ENCODE peak calls at places on chromosomes 11 and 22, in four cellular contexts. N is left ventricle myocardium inferior; O is stimulated activated naive CD4-positive, alpha-beta T cell; R is activated CD4-positive, alpha-beta T cell treated with anti-CD3 and anti-CD28 coated beads, Interleukin-2, amount 10 ng/mL, durations not matched to agents 7 days and 5 days. P is an unnamed sample.
A peak's percentile ranks its signal among the peaks of the same experiment; 100 is the strongest.

GRCh38 chr11:126839496-126839895 is 161.1 kb downstream of the KIRREL3 start:
- DNase-seq in O (no peak), R (no peak), N (no peak), P (no peak)

GRCh38 chr22:41285441-41285819 is 557 bp downstream of the RANGAP1 start:
- DNase-seq in O (peak; percentile 72), R (peak; percentile 78), N (peak; percentile 25), P (peak; percentile 86)

GRCh38 chr22:44455151-44455962 is 42.7 kb downstream of the RTL6 start:
- DNase-seq in O (peak; percentile 29), R (peak; percentile 65), N (no peak), P (peak; percentile 56)

GRCh38 chr11:117668291-117668690 is 128.7 kb downstream of the DSCAML1 start:
- DNase-seq in O (no peak), N (no peak), R (no peak), P (no peak)

GRCh38 chr11:126127284-126127845 is 64.7 kb upstream of the CDON start:
- DNase-seq in R (no peak), N (no peak), O (no peak), P (no peak)

GRCh38 chr11:65414776-65415498 is 7.7 kb upstream of the NEAT1 start:
- DNase-seq in R (no peak), N (peak; percentile 9), O (no peak), P (no peak)

GRCh38 chr11:133082851-133083488 is 449.3 kb downstream of the OPCML start:
- DNase-seq in O (peak; percentile 8), N (peak; percentile 48), R (peak; percentile 59), P (peak; percentile 25)

GRCh38 chr11:129639300-129639699 is 176.3 kb upstream of the TMEM45B start:
- DNase-seq in N (no peak), O (no peak), R (no peak), P (no peak)

GRCh38 chr11:10026514-10026913 is 267.5 kb downstream of the SBF2 start:
- DNase-seq in O (no peak), R (no peak), N (no peak), P (no peak)

GRCh38 chr22:27534720-27535125 is 266.8 kb downstream of the MN1 start:
- DNase-seq in R (no peak), N (no peak), O (no peak), P (no peak)

GRCh38 chr11:8234425-8234821 is 29.3 kb downstream of the LMO1 start:
- DNase-seq in O (no peak), R (no peak), N (no peak), P (no peak)

GRCh38 chr11:86800076-86800955 is at the start of gene PRSS23:
- DNase-seq in R (peak; percentile 27), N (peak; percentile 66), O (no peak), P (no peak)

GRCh38 chr22:40534379-40535188 is 101.9 kb downstream of the MRTFA start:
- DNase-seq in R (no peak), N (no peak), O (no peak), P (no peak)

GRCh38 chr11:611001-611996 is 4.5 kb downstream of the IRF7 start:
- DNase-seq in O (no peak), N (no peak), R (no peak), P (no peak)

GRCh38 chr22:49026476-49027121 is 801.1 kb downstream of the BRD1 start:
- DNase-seq in O (no peak), N (no peak), R (no peak), P (no peak)

GRCh38 chr11:113351490-113351889 is 36.1 kb upstream of the ANKK1 start:
- DNase-seq in O (no peak), R (no peak), N (no peak), P (no peak)

GRCh38 chr22:31238057-31238456 is 26.0 kb downstream of the LIMK2 start:
- DNase-seq in R (no peak), N (no peak), O (no peak), P (no peak)

GRCh38 chr11:60343094-60343704 is 16.1 kb downstream of the MS4A6E start:
- DNase-seq in R (peak; percentile 12), O (no peak), N (no peak), P (no peak)

GRCh38 chr11:109378049-109378448 is 43.9 kb upstream of the C11orf87 start:
- DNase-seq in N (no peak), R (no peak), O (no peak), P (no peak)

GRCh38 chr11:111148116-111148515 is 97.4 kb upstream of the POU2AF2 start:
- DNase-seq in O (no peak), N (no peak), R (no peak), P (no peak)

GRCh38 chr22:45671051-45671782 is 417 bp upstream of the ATXN10 start:
- DNase-seq in O (no peak), N (no peak), R (no peak), P (no peak)

GRCh38 chr11:103110406-103110805 is 1.2 kb downstream of the DYNC2H1 start:
- DNase-seq in O (peak; percentile 14), N (no peak), R (no peak), P (no peak)

GRCh38 chr22:46090631-46091201 is 59.6 kb upstream of the PPARA start:
- DNase-seq in N (peak; percentile 15), R (no peak), O (no peak), P (no peak)

GRCh38 chr22:27045103-27045940 is 387.9 kb downstream of the MIAT start:
- DNase-seq in O (no peak), R (no peak), N (no peak), P (no peak)

GRCh38 chr11:120528749-120529148 is 17.2 kb downstream of the GRIK4 start:
- DNase-seq in O (no peak), N (no peak), R (no peak), P (no peak)

GRCh38 chr22:23072035-23072910 is 2.0 kb downstream of the GNAZ start:
- DNase-seq in O (no peak), N (peak; percentile 2), R (no peak), P (no peak)

GRCh38 chr11:14029971-14030531 is 67.5 kb downstream of the SPON1 start:
- DNase-seq in O (no peak), R (no peak), N (peak; percentile 75), P (no peak)

GRCh38 chr11:118310271-118310670 is 5.7 kb downstream of the CD3E start:
- DNase-seq in O (no peak), R (no peak), N (no peak), P (no peak)

GRCh38 chr11:106329273-106330018 is 252.0 kb downstream of the AASDHPPT start:
- DNase-seq in O (no peak), N (no peak), R (no peak), P (no peak)

GRCh38 chr22:23542933-23543332 is 37.2 kb downstream of the IGLL1 start:
- DNase-seq in R (no peak), O (no peak), N (no peak), P (no peak)

GRCh38 chr11:72591785-72592490 is 82.3 kb downstream of the PDE2A start:
- DNase-seq in N (no peak), O (peak; percentile 41), R (peak; percentile 43), P (peak; percentile 57)

GRCh38 chr22:39731881-39732555 is 161.5 kb downstream of the CACNA1I start:
- DNase-seq in R (no peak), N (no peak), O (no peak), P (no peak)

GRCh38 chr11:47188262-47188661 is 2.0 kb upstream of the PACSIN3 start:
- DNase-seq in O (no peak), N (no peak), R (no peak), P (no peak)

GRCh38 chr22:49112661-49113626 is 714.7 kb downstream of the BRD1 start:
- DNase-seq in O (no peak), N (no peak), R (no peak), P (no peak)

GRCh38 chr11:78414321-78415051 is 3.1 kb downstream of the GAB2 start:
- DNase-seq in R (no peak), O (peak; percentile 14), N (no peak), P (no peak)

P was measured in T follicular helper cell.